ENCODE peak calls at places on chromosomes 7 and 10, in ten cellular contexts. E is NCI-H446; C is mammary epithelial cell; M is hypothalamus; S is AG04450; H is stimulated activated CD4-positive, alpha-beta T cell treated with anti-CD3 and anti-CD28 coated beads, Interleukin-1b, Interleukin-23, amount 100 ng/mL, for 48 hours; T is left ventricle myocardium superior; I is stimulated activated CD8-positive, alpha-beta memory T cell treated with anti-CD3 and anti-CD28 coated beads, Interleukin-15, amount 100 ng/mL, for 24 hours; K is NCI-H2081; A is GDM1. R is an unnamed sample.

GRCh38 chr7:127588697-127589482 is 679 bp downstream of the ARF5 start:
- DNase-seq in E (peak; percentile 27), C (peak; percentile 55), M (peak; percentile 53), S (peak; percentile 20), H (peak; percentile 10), T (peak; percentile 62), I (no peak), K (peak; percentile 77), A (peak; percentile 41), R (peak; percentile 90)

GRCh38 chr10:124566981-124567835 is 105.6 kb downstream of the LHPP start:
- DNase-seq in E (no peak), C (no peak), M (no peak), S (no peak), H (no peak), T (no peak), I (no peak), K (no peak), A (no peak), R (no peak)

GRCh38 chr10:75379234-75379724 is 22.3 kb downstream of the ZNF503 start:
- DNase-seq in E (no peak), C (no peak), M (no peak), S (no peak), H (no peak), T (no peak), I (no peak), K (peak; percentile 57), A (no peak), R (no peak)

GRCh38 chr10:87523731-87524130 is 19.0 kb downstream of the MINPP1 start:
- DNase-seq in E (no peak), C (no peak), M (no peak), S (no peak), H (no peak), T (no peak), I (no peak), K (no peak), A (no peak), R (no peak)

GRCh38 chr10:79193694-79194382 is 125.1 kb downstream of the ZMIZ1 start:
- DNase-seq in E (peak; percentile 24), C (no peak), M (no peak), S (no peak), H (no peak), T (no peak), I (no peak), K (no peak), A (no peak), R (no peak)

GRCh38 chr10:114100848-114101741 is 57.4 kb downstream of the ADRB1 start:
- DNase-seq in E (no peak), C (no peak), M (peak; percentile 19), S (no peak), H (no peak), T (peak; percentile 51), I (no peak), K (no peak), A (no peak), R (no peak)

GRCh38 chr7:96178581-96178980 is 143.3 kb downstream of the SLC25A13 start:
- DNase-seq in E (no peak), C (peak; percentile 84), M (no peak), S (no peak), H (no peak), T (no peak), I (no peak), K (peak; percentile 24), A (no peak), R (no peak)

GRCh38 chr7:35819954-35820703 is 19.3 kb downstream of the SEPTIN7 start:
- DNase-seq in E (no peak), C (no peak), M (no peak), S (no peak), H (no peak), T (no peak), I (no peak), K (no peak), A (no peak), R (no peak)

GRCh38 chr7:13050703-13051102 is 363.3 kb downstream of the ARL4A start:
- DNase-seq in E (no peak), C (peak; percentile 28), M (no peak), S (peak; percentile 61), H (no peak), T (no peak), I (no peak), K (no peak), A (no peak), R (no peak)

GRCh38 chr10:110989016-110989415 is 69.6 kb downstream of the SHOC2 start:
- DNase-seq in E (no peak), C (peak; percentile 82), M (no peak), S (no peak), H (no peak), T (no peak), I (no peak), K (no peak), A (no peak), R (no peak)